ENCODE peak calls at places on chromosomes 16 and 17, in eight cellular contexts. L is brain microvascular endothelial cell, I is GM03348, R is DMS153, D is NCI-H1105 treated with DMSO at 0.1 percent for 48 hours, Z is NCI-H774, J is HEK293T, C is Caki2. P is an unnamed sample.

GRCh38 chr17:6454495-6455320 is 10.5 kb downstream of the PIMREG start:
- DNase-seq in R (no peak), C (no peak), L (no peak), J (no peak), I (no peak), Z (no peak), D (no peak), P (no peak)

GRCh38 chr17:40022961-40023541 is 7.8 kb downstream of the CSF3 start:
- DNase-seq in J (no peak), I (no peak), L (no peak), C (no peak), R (peak), D (no peak), Z (no peak), P (no peak)

GRCh38 chr17:47188266-47188665 is 829 bp downstream of the CDC27 start:
- DNase-seq in D (no peak), C (no peak), J (peak), R (no peak), Z (no peak), I (peak), L (peak), P (peak)

GRCh38 chr17:27817731-27818130 is 17.4 kb upstream of the NOS2 start:
- DNase-seq in I (no peak), Z (no peak), R (no peak), J (no peak), C (no peak), D (no peak), L (peak), P (no peak)

GRCh38 chr16:74073471-74073870 is 223.1 kb upstream of the PSMD7 start:
- DNase-seq in J (no peak), Z (no peak), I (peak), D (no peak), L (peak), R (no peak), C (no peak), P (no peak)

GRCh38 chr16:11109551-11109950 is 146.5 kb downstream of the SOCS1 start:
- DNase-seq in C (no peak), R (no peak), I (no peak), L (no peak), Z (no peak), J (no peak), D (no peak), P (no peak)

GRCh38 chr17:28381141-28381825 is 9.8 kb downstream of the SARM1 start:
- DNase-seq in Z (no peak), C (no peak), I (no peak), J (no peak), R (no peak), D (no peak), L (no peak), P (no peak)

GRCh38 chr17:5592382-5592781 is 8.1 kb upstream of the NLRP1 start:
- DNase-seq in C (peak), R (no peak), Z (peak), L (no peak), I (peak), D (peak), J (peak), P (peak)

GRCh38 chr16:54921229-54921824 is 9.3 kb upstream of the IRX5 start:
- DNase-seq in C (peak), Z (no peak), J (no peak), R (no peak), I (peak), L (no peak), D (peak), P (peak)

GRCh38 chr17:75753514-75754377 is 11.2 kb downstream of the GALK1 start:
- DNase-seq in I (peak), J (peak), C (no peak), R (no peak), Z (no peak), D (peak), L (peak), P (peak)

GRCh38 chr16:46688101-46688656 is 799 bp downstream of the VPS35 start:
- DNase-seq in Z (no peak), D (no peak), L (no peak), C (no peak), J (no peak), R (no peak), I (no peak), P (no peak)

GRCh38 chr17:75614006-75614405 is 19.2 kb upstream of the SMIM5 start:
- DNase-seq in I (no peak), L (no peak), J (peak), Z (no peak), C (no peak), D (no peak), R (no peak), P (no peak)

GRCh38 chr17:1365445-1366039 is 34.5 kb downstream of the YWHAE start:
- DNase-seq in D (peak), I (peak), C (peak), R (peak), L (peak), J (peak), Z (peak), P (peak)

GRCh38 chr17:36500745-36501225 is 14.3 kb downstream of the ZNHIT3 start:
- DNase-seq in R (no peak), Z (no peak), D (no peak), C (peak), I (no peak), J (no peak), L (no peak), P (no peak)

GRCh38 chr17:51035436-51035835 is 85.2 kb downstream of the SPAG9 start:
- DNase-seq in C (no peak), R (no peak), J (no peak), Z (no peak), D (no peak), I (peak), L (peak), P (no peak)

GRCh38 chr16:58661199-58661830 is 23.3 kb downstream of the SLC38A7 start:
- DNase-seq in R (peak), Z (peak), D (peak), L (peak), C (peak), J (peak), I (peak), P (peak)

GRCh38 chr17:72660274-72661092 is 432.0 kb downstream of the SLC39A11 start:
- DNase-seq in D (no peak), C (peak), J (no peak), R (no peak), L (no peak), Z (no peak), I (no peak), P (peak)

GRCh38 chr17:1197781-1198490 is 18.2 kb upstream of the ABR start:
- DNase-seq in L (no peak), R (no peak), C (no peak), D (no peak), J (no peak), I (peak), Z (no peak), P (no peak)

GRCh38 chr16:50671644-50672260 is 9.4 kb downstream of the SNX20 start:
- DNase-seq in C (no peak), L (peak), R (no peak), D (peak), Z (no peak), J (peak), I (no peak), P (no peak)

GRCh38 chr17:3843935-3844516 is 2.0 kb downstream of the NCBP3 start:
- DNase-seq in D (peak), J (peak), R (no peak), C (peak), L (no peak), Z (no peak), I (peak), P (peak)

GRCh38 chr17:2724783-2725164 is 13.2 kb upstream of the CLUH start:
- DNase-seq in R (no peak), J (peak), L (no peak), I (peak), C (no peak), D (no peak), Z (no peak), P (no peak)

GRCh38 chr17:35243459-35244204 is 760 bp downstream of the SLFN5 start:
- DNase-seq in C (peak), D (no peak), L (peak), J (peak), Z (no peak), I (peak), R (peak), P (no peak)

GRCh38 chr17:260031-260791 is 78.8 kb upstream of the DOC2B start:
- DNase-seq in C (no peak), I (no peak), L (no peak), Z (no peak), R (no peak), J (no peak), D (no peak), P (peak)

GRCh38 chr17:6526362-6527152 is 29.8 kb downstream of the PITPNM3 start:
- DNase-seq in D (no peak), I (no peak), R (no peak), Z (no peak), C (no peak), J (no peak), L (no peak), P (no peak)

GRCh38 chr17:20122236-20122879 is 113.2 kb downstream of the SPECC1 start:
- DNase-seq in C (no peak), Z (no peak), D (peak), I (no peak), L (no peak), J (no peak), R (no peak), P (no peak)

GRCh38 chr16:70788668-70789161 is 12.2 kb downstream of the VAC14 start:
- DNase-seq in I (no peak), C (no peak), J (no peak), D (no peak), Z (no peak), L (no peak), R (no peak), P (no peak)

GRCh38 chr16:72189865-72190371 is 18.0 kb upstream of the PMFBP1 start:
- DNase-seq in J (no peak), R (no peak), L (peak), Z (no peak), C (peak), D (no peak), I (no peak), P (no peak)

GRCh38 chr17:28968269-28968913 is 17.1 kb upstream of the PHF12 start:
- DNase-seq in D (peak), L (no peak), J (no peak), Z (no peak), C (no peak), I (no peak), R (no peak), P (no peak)

GRCh38 chr16:80623376-80623775 is 82.6 kb downstream of the DYNLRB2 start:
- DNase-seq in D (no peak), I (no peak), Z (no peak), R (no peak), C (no peak), L (peak), J (no peak), P (no peak)

GRCh38 chr16:53465606-53466290 is 31.5 kb downstream of the RBL2 start:
- DNase-seq in Z (no peak), I (peak), C (peak), L (peak), J (no peak), R (no peak), D (peak), P (no peak)

GRCh38 chr16:56357765-56358322 is 67.5 kb downstream of the AMFR start:
- DNase-seq in D (no peak), I (no peak), J (no peak), Z (no peak), C (no peak), L (no peak), R (no peak), P (no peak)

GRCh38 chr17:17155568-17155967 is 50.6 kb downstream of the PLD6 start:
- DNase-seq in I (no peak), D (no peak), J (no peak), R (no peak), L (no peak), C (no peak), Z (no peak), P (no peak)

GRCh38 chr17:7851438-7852261 is 3.2 kb upstream of the TMEM88 start:
- DNase-seq in R (peak), J (peak), Z (peak), D (peak), L (peak), C (peak), I (peak), P (peak)

GRCh38 chr17:7217113-7217987 is 2.3 kb downstream of the DLG4 start:
- DNase-seq in D (no peak), Z (no peak), R (no peak), J (peak), I (peak), L (peak), C (no peak), P (peak)

GRCh38 chr17:61130320-61130719 is 269.3 kb upstream of the TBX2 start:
- DNase-seq in Z (no peak), J (no peak), I (no peak), L (no peak), C (no peak), R (no peak), D (no peak), P (no peak)

GRCh38 chr17:50946891-50947843 is 81.0 kb upstream of the TOB1 start:
- DNase-seq in R (no peak), L (no peak), Z (no peak), D (no peak), J (no peak), I (no peak), C (no peak), P (no peak)

GRCh38 chr17:30217054-30217453 is 18.4 kb downstream of the SLC6A4 start:
- DNase-seq in Z (no peak), D (no peak), J (no peak), L (no peak), I (no peak), R (no peak), C (no peak), P (no peak)